ENCODE peak calls at places on chromosomes 1 and 21, in six cellular contexts. E is stomach, O is lung, B is pancreas, L is astrocyte, I is right cardiac atrium. C is an unnamed sample. For H3K4me1, the result is how much of the 10 kb centered on the place peaks cover.

GRCh38 chr21:34797926-34798595 is 129.3 kb downstream of the CLIC6 start:
- DNase-seq in E (no peak), O (no peak), B (no peak), L (no peak), I (no peak), C (no peak)

GRCh38 chr1:92623187-92623778 is 136.6 kb upstream of the GFI1 start:
- DNase-seq in E (no peak), O (no peak), B (no peak), L (peak), I (no peak), C (no peak)

GRCh38 chr1:209248649-209249279 is 334.8 kb upstream of the CAMK1G start:
- DNase-seq in E (peak), O (peak), B (no peak), L (peak), I (no peak), C (peak)

GRCh38 chr1:34128186-34128889 is 36.7 kb downstream of the CSMD2 start:
- DNase-seq in E (no peak), O (no peak), B (no peak), L (no peak), I (no peak), C (peak)

GRCh38 chr1:195105281-195105680 is 1503.0 kb downstream of the KCNT2 start:
- DNase-seq in E (no peak), O (no peak), B (no peak), L (no peak), I (no peak), C (no peak)

GRCh38 chr1:11944358-11944981 is 10.0 kb downstream of the PLOD1 start:
- DNase-seq in E (no peak), O (no peak), B (no peak), L (no peak), I (no peak), C (no peak)

GRCh38 chr21:35652196-35652595 is 408.1 kb downstream of the SETD4 start:
- DNase-seq in E (no peak), O (no peak), B (no peak), L (no peak), I (no peak), C (no peak)

GRCh38 chr1:9384751-9385245 is 92.1 kb downstream of the SPSB1 start:
- DNase-seq in E (no peak), O (no peak), B (no peak), L (no peak), I (peak), C (peak)

GRCh38 chr1:116491985-116492811 is 78.6 kb downstream of the CD58 start:
- DNase-seq in E (no peak), O (no peak), B (no peak), L (peak), I (no peak), C (no peak)

GRCh38 chr1:206821493-206821892 is 43.9 kb upstream of the IL20 start:
- DNase-seq in E (no peak), O (no peak), B (no peak), L (no peak), I (no peak), C (no peak)

GRCh38 chr1:68470388-68470970 is 20.7 kb upstream of the RPE65 start:
- DNase-seq in E (no peak), O (no peak), B (no peak), L (no peak), I (no peak), C (no peak)

GRCh38 chr1:40530735-40531380 is 579 bp upstream of the ZNF684 start:
- DNase-seq in E (no peak), O (no peak), B (no peak), L (no peak), I (no peak), C (no peak)

GRCh38 chr1:147167361-147167760 is 4.9 kb downstream of the PRKAB2 start:
- DNase-seq in E (no peak), O (no peak), B (no peak), L (peak), I (no peak), C (no peak)

GRCh38 chr1:207833381-207833780 is 77.5 kb downstream of the CD34 start:
- DNase-seq in E (no peak), O (no peak), B (no peak), L (no peak), I (no peak), C (no peak)

GRCh38 chr1:240526321-240526720 is 85.6 kb downstream of the GREM2 start:
- DNase-seq in E (no peak), O (no peak), B (no peak), L (no peak), I (no peak), C (no peak)

GRCh38 chr1:22903113-22903512 is 69.6 kb downstream of the LACTBL1 start:
- DNase-seq in E (no peak), O (no peak), B (no peak), L (peak), I (no peak), C (no peak)

GRCh38 chr1:36981771-36982622 is 52.3 kb downstream of the GRIK3 start:
- DNase-seq in E (no peak), O (no peak), B (peak), L (no peak), I (no peak), C (no peak)

GRCh38 chr1:11046270-11046566 is 821 bp downstream of the MASP2 start:
- DNase-seq in E (no peak), O (no peak), B (no peak), L (no peak), I (peak), C (no peak)

GRCh38 chr1:172352435-172352834 is 68.0 kb upstream of the C1orf105 start:
- DNase-seq in E (no peak), O (no peak), B (no peak), L (peak), I (no peak), C (no peak)

GRCh38 chr1:107785506-107786213 is 179.3 kb downstream of the VAV3 start:
- DNase-seq in E (no peak), O (no peak), B (no peak), L (no peak), I (no peak), C (no peak)

GRCh38 chr1:172662464-172663109 is 3.7 kb downstream of the FASLG start:
- DNase-seq in E (peak), O (peak), B (no peak), L (peak), I (peak), C (no peak)

GRCh38 chr1:206826409-206826808 is 39.0 kb upstream of the IL20 start:
- DNase-seq in E (no peak), O (no peak), B (no peak), L (no peak), I (no peak), C (no peak)

DNA sequence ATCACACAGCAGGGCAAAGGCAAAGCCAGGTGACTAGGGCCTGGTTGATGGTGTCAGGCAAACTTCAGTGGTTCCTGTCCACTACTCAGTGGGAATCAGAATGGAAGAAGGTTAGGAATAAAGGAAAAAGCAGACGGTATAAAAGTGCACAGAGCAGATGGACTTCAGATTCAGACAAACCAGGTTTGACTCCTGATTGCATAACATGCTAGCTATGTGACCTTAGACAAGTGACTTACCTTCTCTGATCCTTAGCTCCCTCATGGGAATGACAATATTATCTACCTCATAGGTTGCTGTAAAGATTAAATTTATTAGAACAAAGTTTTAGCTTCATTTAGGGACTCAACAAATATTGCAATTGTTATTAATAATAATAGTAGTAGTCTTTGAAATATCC is 4.9 kb downstream of the PAQR7 start:
- DNase-seq in E (no peak), O (no peak), B (no peak), L (no peak), I (no peak), C (no peak)
- H3K4me1 ChIP-seq in E (half or more), O (under half), B (half or more), L (under half), I (under half), C (under half)

GRCh38 chr1:97143236-97143882 is 421.8 kb downstream of the PTBP2 start:
- DNase-seq in E (no peak), O (no peak), B (no peak), L (peak), I (no peak), C (no peak)
- H3K4me1 ChIP-seq in E (under half), O (under half), B (under half), L (under half), I (under half), C (under half)

DNA sequence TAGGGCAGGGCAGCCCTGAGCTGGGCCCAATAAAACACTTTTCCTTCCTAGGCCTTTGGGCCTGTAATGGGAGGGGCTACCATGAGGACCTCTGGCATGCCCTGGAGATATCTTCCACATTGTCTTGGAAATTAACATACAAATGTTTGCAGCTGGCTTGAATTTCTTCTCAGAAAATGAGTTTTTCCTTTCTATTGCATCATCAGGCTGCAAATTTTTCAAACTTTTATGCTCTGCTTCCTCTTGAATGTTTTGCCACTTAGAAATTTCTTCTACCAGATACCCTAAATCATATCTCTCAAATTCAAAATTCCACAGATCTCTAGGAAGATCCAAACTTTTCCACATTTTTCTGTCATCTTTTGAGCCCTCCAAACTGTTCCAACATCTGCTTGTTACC is 33.0 kb upstream of the TTLL7 start:
- DNase-seq in E (no peak), O (no peak), B (no peak), L (no peak), I (no peak), C (no peak)
- H3K4me1 ChIP-seq in E (under half), O (under half), B (under half), L (under half), I (under half), C (under half)

DNA sequence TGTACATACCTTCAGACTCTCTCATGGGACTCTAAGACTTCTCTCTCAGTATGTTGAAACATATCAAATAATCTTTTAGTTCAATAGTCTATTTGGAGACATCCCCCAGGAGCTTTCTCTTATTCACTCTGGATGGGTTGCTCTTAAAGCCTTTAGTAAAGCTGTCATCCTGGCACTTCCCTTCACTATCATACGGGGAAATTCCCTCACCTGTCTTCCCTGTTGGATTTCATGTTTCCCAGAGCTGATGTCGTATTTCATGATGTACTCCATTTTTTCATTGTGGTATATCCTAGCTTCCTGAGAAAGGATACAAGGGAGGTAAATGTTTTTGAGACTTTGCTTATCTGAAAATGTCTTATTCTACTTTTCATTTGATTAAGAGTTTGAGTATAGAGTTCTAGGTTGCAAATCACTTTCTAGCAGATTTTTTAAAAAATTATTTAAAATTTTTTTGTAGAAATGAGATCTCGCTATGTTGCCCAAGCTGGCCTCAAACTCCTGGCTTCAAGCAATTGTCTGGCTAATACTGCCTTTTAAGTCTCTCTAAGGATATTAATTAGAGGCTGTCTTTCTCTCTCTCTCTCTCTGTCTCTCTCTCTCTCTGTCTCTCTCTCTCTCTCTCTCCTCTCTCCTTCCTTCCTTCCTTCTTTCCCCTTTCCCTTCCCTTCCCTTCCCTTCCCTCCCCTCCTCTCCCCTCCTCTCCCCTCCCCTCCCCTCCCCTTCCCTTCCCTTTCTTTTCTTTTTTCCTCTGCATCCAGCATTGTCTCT is 17.0 kb upstream of the MACF1 start:
- DNase-seq in E (no peak), O (no peak), B (no peak), L (no peak), I (no peak), C (no peak)
- H3K4me1 ChIP-seq in E (half or more), O (under half), B (under half), L (half or more), I (under half), C (under half)

DNA sequence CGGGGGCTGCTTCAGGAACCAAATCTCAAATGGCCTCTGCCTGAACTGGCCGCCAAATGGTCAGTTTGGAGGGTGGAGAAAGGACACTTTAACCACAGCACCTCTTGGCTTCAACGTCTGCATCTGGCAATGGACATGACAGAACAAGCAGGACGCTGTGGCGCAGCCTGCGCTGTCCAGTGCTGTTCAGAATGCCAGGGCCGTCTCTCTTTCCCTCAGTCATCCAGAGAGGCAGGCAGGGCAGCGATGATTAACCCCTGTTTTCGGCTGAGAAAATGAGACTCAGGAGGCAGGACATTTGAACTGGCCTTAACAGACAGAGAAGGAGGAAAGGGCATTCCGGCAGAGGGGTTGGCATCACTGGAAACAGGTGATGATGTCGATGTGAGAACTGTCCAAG is 48.6 kb downstream of the GLIS1 start:
- DNase-seq in E (no peak), O (no peak), B (no peak), L (no peak), I (no peak), C (no peak)
- H3K4me1 ChIP-seq in E (under half), O (under half), B (under half), L (under half), I (under half), C (under half)

GRCh38 chr1:156480411-156481192 is 20.0 kb downstream of the MEF2D start:
- DNase-seq in E (peak), O (no peak), B (peak), L (no peak), I (peak), C (no peak)
- H3K4me1 ChIP-seq in E (half or more), O (under half), B (under half), L (under half), I (under half), C (half or more)

C was measured in right atrium auricular region.